ENCODE peak calls at places on chromosomes 4 and X, in seven cellular contexts. One of them, this sample, is unnamed.
A peak's percentile ranks its signal among the peaks of the same experiment; 100 is the strongest.

GRCh38 chr4:89469930-89470375 is 162.4 kb upstream of the GPRIN3 start:
- DNase-seq in dorsolateral prefrontal cortex: no peak
- DNase-seq in tibial nerve: no peak
- DNase-seq in NCI-H2081: no peak
- DNase-seq in naive B cell: no peak
- DNase-seq in body of pancreas: no peak
- DNase-seq in IMR-90: peak; percentile 98
- DNase-seq in this sample: no peak

GRCh38 chrX:43349363-43349762 is 306.7 kb upstream of the MAOA start:
- DNase-seq in IMR-90: peak; percentile 19
- DNase-seq in NCI-H2081: peak; percentile 30
- DNase-seq in tibial nerve: peak; percentile 4
- DNase-seq in dorsolateral prefrontal cortex: no peak
- DNase-seq in body of pancreas: peak; percentile 58
- DNase-seq in naive B cell: no peak
- DNase-seq in this sample: peak; percentile 63

GRCh38 chr4:74659576-74660411 is 134.5 kb downstream of the BTC start:
- DNase-seq in body of pancreas: no peak
- DNase-seq in IMR-90: peak; percentile 99
- DNase-seq in NCI-H2081: no peak
- DNase-seq in dorsolateral prefrontal cortex: no peak
- DNase-seq in naive B cell: no peak
- DNase-seq in tibial nerve: no peak
- DNase-seq in this sample: no peak

GRCh38 chrX:10648608-10649007 is 28.2 kb upstream of the MID1 start:
- DNase-seq in NCI-H2081: no peak
- DNase-seq in dorsolateral prefrontal cortex: no peak
- DNase-seq in body of pancreas: no peak
- DNase-seq in IMR-90: peak; percentile 78
- DNase-seq in tibial nerve: no peak
- DNase-seq in naive B cell: no peak
- DNase-seq in this sample: no peak

GRCh38 chr4:94410678-94411206 is 41.0 kb upstream of the PDLIM5 start:
- DNase-seq in NCI-H2081: no peak
- DNase-seq in IMR-90: no peak
- DNase-seq in naive B cell: no peak
- DNase-seq in tibial nerve: peak; percentile 70
- DNase-seq in dorsolateral prefrontal cortex: no peak
- DNase-seq in body of pancreas: peak; percentile 7
- DNase-seq in this sample: no peak

GRCh38 chrX:142156567-142156966 is 48.5 kb downstream of the MAGEC2 start:
- DNase-seq in dorsolateral prefrontal cortex: no peak
- DNase-seq in NCI-H2081: no peak
- DNase-seq in body of pancreas: no peak
- DNase-seq in IMR-90: no peak
- DNase-seq in naive B cell: no peak
- DNase-seq in tibial nerve: no peak
- DNase-seq in this sample: no peak

GRCh38 chr4:6781113-6781512 is 1.4 kb upstream of the KIAA0232 start:
- DNase-seq in dorsolateral prefrontal cortex: no peak
- DNase-seq in IMR-90: no peak
- DNase-seq in tibial nerve: no peak
- DNase-seq in NCI-H2081: no peak
- DNase-seq in body of pancreas: no peak
- DNase-seq in naive B cell: no peak
- DNase-seq in this sample: no peak

GRCh38 chr4:181821039-181822004 is 421.9 kb upstream of the TENM3 start:
- DNase-seq in naive B cell: no peak
- DNase-seq in NCI-H2081: no peak
- DNase-seq in IMR-90: peak; percentile 77
- DNase-seq in dorsolateral prefrontal cortex: no peak
- DNase-seq in body of pancreas: no peak
- DNase-seq in tibial nerve: no peak
- DNase-seq in this sample: peak; percentile 88

GRCh38 chrX:2497961-2498780 is 2.6 kb downstream of the DHRSX start:
- DNase-seq in naive B cell: no peak
- DNase-seq in NCI-H2081: no peak
- DNase-seq in IMR-90: peak; percentile 23
- DNase-seq in dorsolateral prefrontal cortex: no peak
- DNase-seq in body of pancreas: peak; percentile 68
- DNase-seq in tibial nerve: peak; percentile 20
- DNase-seq in this sample: peak; percentile 59

GRCh38 chrX:153371256-153371655 is 29.9 kb downstream of the PNMA6E start:
- DNase-seq in naive B cell: no peak
- DNase-seq in dorsolateral prefrontal cortex: no peak
- DNase-seq in body of pancreas: no peak
- DNase-seq in NCI-H2081: no peak
- DNase-seq in IMR-90: no peak
- DNase-seq in tibial nerve: no peak
- DNase-seq in this sample: no peak

GRCh38 chr4:95606739-95607138 is 58.0 kb upstream of the UNC5C start:
- DNase-seq in dorsolateral prefrontal cortex: no peak
- DNase-seq in tibial nerve: no peak
- DNase-seq in body of pancreas: no peak
- DNase-seq in NCI-H2081: no peak
- DNase-seq in naive B cell: no peak
- DNase-seq in IMR-90: no peak
- DNase-seq in this sample: no peak

GRCh38 chrX:10110316-10110932 is 46.4 kb upstream of the CLCN4 start:
- DNase-seq in tibial nerve: no peak
- DNase-seq in NCI-H2081: no peak
- DNase-seq in body of pancreas: no peak
- DNase-seq in dorsolateral prefrontal cortex: no peak
- DNase-seq in naive B cell: no peak
- DNase-seq in IMR-90: no peak
- DNase-seq in this sample: no peak

GRCh38 chr4:2478220-2478619 is 9.3 kb downstream of the RNF4 start:
- DNase-seq in NCI-H2081: no peak
- DNase-seq in naive B cell: no peak
- DNase-seq in body of pancreas: no peak
- DNase-seq in IMR-90: no peak
- DNase-seq in dorsolateral prefrontal cortex: no peak
- DNase-seq in tibial nerve: no peak
- DNase-seq in this sample: peak; percentile 45

GRCh38 chr4:5266991-5267390 is 215.7 kb downstream of the STK32B start:
- DNase-seq in dorsolateral prefrontal cortex: no peak
- DNase-seq in NCI-H2081: no peak
- DNase-seq in body of pancreas: no peak
- DNase-seq in tibial nerve: no peak
- DNase-seq in naive B cell: no peak
- DNase-seq in IMR-90: peak; percentile 42
- DNase-seq in this sample: no peak

GRCh38 chrX:3584415-3584996 is 128.9 kb downstream of the PRKX start:
- DNase-seq in IMR-90: no peak
- DNase-seq in NCI-H2081: peak; percentile 38
- DNase-seq in body of pancreas: no peak
- DNase-seq in tibial nerve: no peak
- DNase-seq in dorsolateral prefrontal cortex: no peak
- DNase-seq in naive B cell: no peak
- DNase-seq in this sample: no peak

GRCh38 chrX:30533261-30533660 is 44.3 kb downstream of the TASL start:
- DNase-seq in tibial nerve: no peak
- DNase-seq in naive B cell: no peak
- DNase-seq in dorsolateral prefrontal cortex: no peak
- DNase-seq in IMR-90: peak; percentile 32
- DNase-seq in body of pancreas: no peak
- DNase-seq in NCI-H2081: no peak
- DNase-seq in this sample: no peak

This sample was measured in HAP-1.